ENCODE peak calls at places on chromosomes 3 and 15, in eight cellular contexts. H is stimulated activated CD8-positive, alpha-beta memory T cell treated with anti-CD3 and anti-CD28 coated beads, Interleukin-15, amount 100 ng/mL, for 48 hours; E is dermis microvascular lymphatic vessel endothelial cell; P is AG09319; U is stimulated activated naive CD8-positive, alpha-beta T cell treated with anti-CD3 and anti-CD28 coated beads, Interleukin-15, amount 100 ng/mL, for 72 hours; J is central memory CD8-positive, alpha-beta T cell; G is adrenal gland; T is activated gamma-delta T cell treated with Interleukin-2 at 50 U/mL for 16 hours. K is an unnamed sample.

GRCh38 chr3:171790898-171791694 is 19.2 kb downstream of the PLD1 start:
- DNase-seq in U (no peak), T (no peak), J (no peak), H (no peak), P (no peak), G (no peak), E (peak; percentile 98), K (no peak)

GRCh38 chr3:158381274-158381868 is 189.6 kb upstream of the MLF1 start:
- DNase-seq in J (no peak), U (no peak), E (no peak), H (no peak), G (no peak), P (no peak), T (no peak), K (no peak)

GRCh38 chr3:53728606-53729005 is 117.6 kb downstream of the CHDH start:
- DNase-seq in E (no peak), G (no peak), U (no peak), J (no peak), H (no peak), P (no peak), T (no peak), K (no peak)

GRCh38 chr3:127787556-127787955 is 34.8 kb downstream of the MGLL start:
- DNase-seq in T (no peak), E (no peak), G (no peak), U (no peak), H (no peak), J (no peak), P (no peak), K (no peak)

GRCh38 chr3:142680710-142681109 is 43.1 kb upstream of the TRPC1 start:
- DNase-seq in T (no peak), P (no peak), E (peak; percentile 0), G (no peak), J (no peak), H (no peak), U (no peak), K (peak; percentile 0)

GRCh38 chr3:21477896-21478295 is 273.1 kb downstream of the ZNF385D start:
- DNase-seq in H (no peak), J (no peak), E (no peak), P (no peak), G (no peak), T (no peak), U (no peak), K (no peak)

GRCh38 chr3:38616111-38616510 is 33.4 kb downstream of the SCN5A start:
- DNase-seq in E (no peak), G (no peak), H (no peak), U (no peak), T (no peak), J (no peak), P (no peak), K (no peak)

GRCh38 chr3:125186261-125186770 is 26.2 kb downstream of the SLC12A8 start:
- DNase-seq in G (no peak), J (no peak), U (no peak), H (no peak), T (no peak), E (no peak), P (no peak), K (no peak)

GRCh38 chr3:50806031-50806430 is 131.3 kb downstream of the DOCK3 start:
- DNase-seq in P (no peak), H (no peak), T (no peak), J (no peak), U (no peak), G (no peak), E (no peak), K (no peak)

GRCh38 chr3:188090626-188091309 is 63.2 kb upstream of the LPP start:
- DNase-seq in J (no peak), P (no peak), G (no peak), T (no peak), E (no peak), H (no peak), U (no peak), K (no peak)

GRCh38 chr3:38805765-38806386 is 10.1 kb downstream of the SCN10A start:
- DNase-seq in G (peak; percentile 52), H (peak; percentile 8), P (peak; percentile 28), J (no peak), E (peak; percentile 82), U (peak; percentile 43), T (no peak), K (peak; percentile 79)

GRCh38 chr3:112640333-112640863 is 545 bp downstream of the CCDC80 start:
- DNase-seq in P (no peak), J (no peak), E (peak; percentile 55), U (no peak), G (peak; percentile 16), T (no peak), H (no peak), K (no peak)

GRCh38 chr15:22855791-22856190 is 17.3 kb downstream of the NIPA2 start:
- DNase-seq in J (no peak), H (no peak), G (no peak), U (no peak), T (no peak), E (no peak), P (no peak), K (no peak)

GRCh38 chr3:26712211-26713026 is 89.8 kb downstream of the LRRC3B start:
- DNase-seq in G (no peak), U (no peak), E (peak; percentile 12), J (no peak), H (no peak), P (no peak), T (no peak), K (peak; percentile 46)

GRCh38 chr15:70051948-70052633 is 45.6 kb downstream of the TLE3 start:
- DNase-seq in H (no peak), E (no peak), J (no peak), T (no peak), G (no peak), P (no peak), U (no peak), K (no peak)

GRCh38 chr3:71585891-71586809 is 2.6 kb upstream of the FOXP1 start:
- DNase-seq in J (peak; percentile 29), G (no peak), P (no peak), H (no peak), T (peak; percentile 23), U (peak; percentile 25), E (peak; percentile 69), K (no peak)

GRCh38 chr3:15815696-15816095 is 17.9 kb upstream of the ANKRD28 start:
- DNase-seq in P (peak; percentile 64), T (no peak), J (no peak), U (no peak), G (no peak), H (no peak), E (peak; percentile 79), K (peak; percentile 63)

GRCh38 chr15:69998541-69999391 is 99.0 kb downstream of the TLE3 start:
- DNase-seq in T (no peak), U (no peak), J (no peak), H (no peak), P (no peak), G (no peak), E (no peak), K (no peak)

GRCh38 chr3:196813903-196814302 is 53.8 kb upstream of the SENP5 start:
- DNase-seq in T (no peak), J (no peak), H (no peak), U (no peak), E (peak; percentile 61), G (no peak), P (no peak), K (no peak)

GRCh38 chr3:156106721-156107373 is 13.5 kb upstream of the KCNAB1 start:
- DNase-seq in H (no peak), G (no peak), J (no peak), T (no peak), P (no peak), U (no peak), E (no peak), K (no peak)

GRCh38 chr3:61356678-61357077 is 105.4 kb upstream of the FHIT start:
- DNase-seq in E (no peak), J (no peak), H (no peak), G (no peak), P (no peak), U (no peak), T (no peak), K (no peak)

GRCh38 chr3:78754066-78754743 is 1013.6 kb downstream of the ROBO1 start:
- DNase-seq in E (no peak), P (peak; percentile 8), H (no peak), U (no peak), T (no peak), J (no peak), G (no peak), K (no peak)

GRCh38 chr3:48507256-48508061 is 3.5 kb upstream of the SHISA5 start:
- DNase-seq in J (peak; percentile 62), E (peak; percentile 80), T (peak; percentile 78), G (peak; percentile 50), H (peak; percentile 56), P (no peak), U (peak; percentile 70), K (peak; percentile 32)

GRCh38 chr15:72358532-72359180 is 17.2 kb downstream of the HEXA start:
- DNase-seq in E (peak; percentile 87), J (no peak), U (no peak), T (no peak), G (peak; percentile 45), P (peak; percentile 54), H (no peak), K (no peak)

GRCh38 chr15:75104804-75105557 is 81.6 kb downstream of the PPCDC start:
- DNase-seq in H (peak; percentile 32), U (peak; percentile 47), T (no peak), P (peak; percentile 82), G (no peak), J (no peak), E (peak; percentile 95), K (no peak)

GRCh38 chr3:20066848-20067617 is 26.8 kb downstream of the KAT2B start:
- DNase-seq in H (no peak), P (no peak), T (no peak), J (no peak), G (no peak), E (peak; percentile 23), U (no peak), K (no peak)

GRCh38 chr3:133843634-133844033 is 38.0 kb downstream of the SRPRB start:
- DNase-seq in U (no peak), G (no peak), P (no peak), H (no peak), T (no peak), J (no peak), E (no peak), K (no peak)

GRCh38 chr15:101773496-101774100 is 29.7 kb upstream of the OR4F6 start:
- DNase-seq in G (no peak), U (no peak), E (peak; percentile 8), J (no peak), H (no peak), P (no peak), T (no peak), K (no peak)

GRCh38 chr3:11544413-11545181 is 99.1 kb downstream of the VGLL4 start:
- DNase-seq in E (no peak), J (no peak), T (no peak), U (no peak), P (no peak), H (no peak), G (no peak), K (no peak)

GRCh38 chr3:190382082-190382481 is 5.9 kb upstream of the CLDN16 start:
- DNase-seq in U (no peak), G (no peak), E (no peak), H (no peak), P (peak; percentile 55), J (no peak), T (no peak), K (no peak)

GRCh38 chr3:151168269-151169094 is 34.5 kb downstream of the GPR171 start:
- DNase-seq in U (peak; percentile 69), P (no peak), H (peak; percentile 71), J (peak; percentile 62), G (peak; percentile 79), E (peak; percentile 48), T (peak; percentile 84), K (peak; percentile 63)

GRCh38 chr3:103614719-103615118 is 1179.9 kb downstream of the ZPLD1 start:
- DNase-seq in T (no peak), P (no peak), J (no peak), G (no peak), U (no peak), H (no peak), E (no peak), K (no peak)

GRCh38 chr3:138062626-138063025 is 52.7 kb downstream of the CLDN18 start:
- DNase-seq in E (no peak), T (no peak), G (no peak), J (no peak), H (no peak), P (peak; percentile 41), U (no peak), K (no peak)

GRCh38 chr15:99961011-99961441 is 227.8 kb upstream of the LYSMD4 start:
- DNase-seq in P (no peak), U (no peak), G (no peak), E (no peak), T (no peak), H (peak; percentile 12), J (no peak), K (no peak)

K was measured in NCI-H460.